ENCODE peak calls at places on chromosome 21, in nine cellular contexts. F is pancreas, T is ovary, V is IMR-90, X is breast epithelium, C is kidney epithelial cell, Z is upper lobe of right lung, E is SK-N-SH, W is NT2/D1. M is an unnamed sample.

GRCh38 chr21:32626633-32627196 is 14.5 kb upstream of the CFAP298 start:
- DNase-seq in F (no peak), T (no peak), V (peak; percentile 82), X (no peak), C (no peak), Z (no peak), E (no peak), W (no peak), M (no peak)

GRCh38 chr21:29436143-29436542 is 137.4 kb downstream of the BACH1 start:
- DNase-seq in F (no peak), T (no peak), V (no peak), X (no peak), C (no peak), Z (no peak), E (no peak), W (no peak), M (no peak)

GRCh38 chr21:30289414-30289813 is at the start of gene KRTAP25-1:
- DNase-seq in F (no peak), T (no peak), V (no peak), X (no peak), C (no peak), Z (no peak), E (no peak), W (no peak), M (no peak)

GRCh38 chr21:28397040-28397439 is 595.6 kb downstream of the LTN1 start:
- DNase-seq in F (no peak), T (no peak), V (no peak), X (no peak), C (no peak), Z (no peak), E (no peak), W (no peak), M (no peak)

GRCh38 chr21:37863842-37864241 is 52.4 kb downstream of the KCNJ6 start:
- DNase-seq in F (no peak), T (no peak), V (peak; percentile 94), X (no peak), C (no peak), Z (no peak), E (no peak), W (no peak), M (no peak)

GRCh38 chr21:27759091-27759659 is 792.3 kb upstream of the ADAMTS5 start:
- DNase-seq in F (peak; percentile 67), T (no peak), V (no peak), X (no peak), C (no peak), Z (peak; percentile 66), E (no peak), W (no peak), M (no peak)

GRCh38 chr21:33350676-33351075 is 25.9 kb downstream of the IFNAR1 start:
- DNase-seq in F (no peak), T (no peak), V (no peak), X (no peak), C (no peak), Z (no peak), E (no peak), W (no peak), M (no peak)

GRCh38 chr21:33395866-33396265 is 7.3 kb upstream of the IFNGR2 start:
- DNase-seq in F (no peak), T (no peak), V (peak; percentile 59), X (no peak), C (no peak), Z (no peak), E (no peak), W (no peak), M (no peak)

GRCh38 chr21:21907271-21907670 is 909.1 kb downstream of the NCAM2 start:
- DNase-seq in F (no peak), T (no peak), V (no peak), X (no peak), C (no peak), Z (no peak), E (no peak), W (no peak), M (no peak)

GRCh38 chr21:17674106-17674505 is 61.4 kb upstream of the BTG3 start:
- DNase-seq in F (no peak), T (no peak), V (no peak), X (no peak), C (no peak), Z (no peak), E (no peak), W (no peak), M (no peak)

GRCh38 chr21:38622827-38623209 is 124.5 kb upstream of the ERG start:
- DNase-seq in F (no peak), T (no peak), V (no peak), X (no peak), C (no peak), Z (no peak), E (no peak), W (no peak), M (no peak)

GRCh38 chr21:14589855-14590563 is 43.9 kb upstream of the SAMSN1 start:
- DNase-seq in F (no peak), T (no peak), V (no peak), X (no peak), C (no peak), Z (no peak), E (no peak), W (no peak), M (no peak)

GRCh38 chr21:32710069-32710784 is 17.6 kb downstream of the SYNJ1 start:
- DNase-seq in F (no peak), T (no peak), V (no peak), X (no peak), C (no peak), Z (no peak), E (no peak), W (no peak), M (no peak)

GRCh38 chr21:14900058-14900457 is 164.7 kb downstream of the NRIP1 start:
- DNase-seq in F (no peak), T (no peak), V (peak; percentile 80), X (no peak), C (no peak), Z (no peak), E (no peak), W (no peak), M (no peak)

GRCh38 chr21:19123053-19123452 is 719.5 kb upstream of the TMPRSS15 start:
- DNase-seq in F (no peak), T (no peak), V (no peak), X (no peak), C (no peak), Z (no peak), E (no peak), W (no peak), M (no peak)

GRCh38 chr21:45017376-45017960 is 56.9 kb upstream of the ADARB1 start:
- DNase-seq in F (no peak), T (no peak), V (peak; percentile 19), X (no peak), C (no peak), Z (peak; percentile 39), E (no peak), W (no peak), M (no peak)

GRCh38 chr21:45018131-45019075 is 56.0 kb upstream of the ADARB1 start:
- DNase-seq in F (peak; percentile 54), T (peak; percentile 42), V (no peak), X (no peak), C (no peak), Z (peak; percentile 65), E (peak; percentile 81), W (no peak), M (no peak)

GRCh38 chr21:45020629-45021427 is 53.6 kb upstream of the ADARB1 start:
- DNase-seq in F (no peak), T (peak; percentile 29), V (no peak), X (peak; percentile 33), C (no peak), Z (peak; percentile 60), E (no peak), W (no peak), M (no peak)

GRCh38 chr21:45019887-45020537 is 54.4 kb upstream of the ADARB1 start:
- DNase-seq in F (peak; percentile 47), T (peak; percentile 29), V (no peak), X (no peak), C (no peak), Z (peak; percentile 61), E (no peak), W (no peak), M (no peak)

GRCh38 chr21:45019076-45019886 is 55.1 kb upstream of the ADARB1 start:
- DNase-seq in F (peak; percentile 61), T (peak; percentile 43), V (no peak), X (no peak), C (no peak), Z (peak; percentile 62), E (peak; percentile 74), W (no peak), M (no peak)
- H3K27me3 ChIP-seq in F (no peaks in the 10 kb centered on the region), T (no peaks in the 10 kb centered on the region), V (no peaks in the 10 kb centered on the region), X (no peaks in the 10 kb centered on the region), C (peaks cover 2% of the 10 kb centered on the region), Z (peaks cover 9% of the 10 kb centered on the region), E (no peaks in the 10 kb centered on the region), W (peaks cover 10% of the 10 kb centered on the region), M (no peaks in the 10 kb centered on the region)

GRCh38 chr21:45999581-46000181 is 18.1 kb downstream of the COL6A1 start:
- DNase-seq in F (no peak), T (peak; percentile 38), V (no peak), X (no peak), C (no peak), Z (no peak), E (no peak), W (no peak), M (no peak)
- H3K27me3 ChIP-seq in F (no peaks in the 10 kb centered on the region), T (no peaks in the 10 kb centered on the region), V (no peaks in the 10 kb centered on the region), X (no peaks in the 10 kb centered on the region), C (no peaks in the 10 kb centered on the region), Z (no peaks in the 10 kb centered on the region), E (no peaks in the 10 kb centered on the region), W (no peaks in the 10 kb centered on the region), M (no peaks in the 10 kb centered on the region)

DNA sequence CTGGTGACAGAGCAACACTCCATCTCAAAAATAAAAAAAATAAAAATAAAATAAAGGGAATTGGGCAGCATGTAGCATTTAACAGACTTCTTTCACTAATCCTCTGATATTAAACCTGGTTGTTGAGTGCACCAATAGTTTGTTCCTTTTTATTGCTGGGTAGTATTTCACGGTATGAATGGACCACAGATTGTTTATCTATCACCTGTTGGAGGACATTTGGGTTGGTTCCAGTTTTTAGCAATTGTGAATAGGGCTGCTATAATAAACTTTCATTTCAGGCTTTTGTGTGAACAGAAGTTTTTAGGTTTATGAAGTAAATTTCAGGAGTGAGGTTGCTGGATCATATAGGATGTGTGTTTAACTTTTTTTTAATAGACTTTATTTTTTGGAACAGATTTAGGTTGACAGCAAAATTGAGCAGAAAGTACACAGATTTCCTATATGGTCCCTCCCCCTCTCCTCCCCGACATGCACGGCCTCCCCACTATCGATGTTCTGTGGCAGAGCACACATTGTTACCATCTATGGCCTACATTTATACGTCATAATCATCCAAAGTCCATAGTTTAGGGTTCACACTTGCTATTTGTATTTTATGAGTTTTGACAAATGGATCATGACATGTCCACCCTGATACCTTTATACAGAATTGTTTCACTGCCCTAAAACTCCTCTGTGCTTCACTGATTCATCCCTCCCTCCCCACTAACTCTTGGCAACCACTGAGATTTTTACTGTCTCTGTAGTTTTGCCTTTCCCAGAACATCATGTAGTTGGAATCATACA is 66.1 kb upstream of the TMPRSS2 start:
- DNase-seq in F (no peak), T (no peak), V (no peak), X (no peak), C (no peak), Z (no peak), E (no peak), W (no peak), M (no peak)
- H3K27me3 ChIP-seq in F (no peaks in the 10 kb centered on the region), T (no peaks in the 10 kb centered on the region), V (no peaks in the 10 kb centered on the region), X (no peaks in the 10 kb centered on the region), C (no peaks in the 10 kb centered on the region), Z (no peaks in the 10 kb centered on the region), E (no peaks in the 10 kb centered on the region), W (no peaks in the 10 kb centered on the region), M (no peaks in the 10 kb centered on the region)

DNA sequence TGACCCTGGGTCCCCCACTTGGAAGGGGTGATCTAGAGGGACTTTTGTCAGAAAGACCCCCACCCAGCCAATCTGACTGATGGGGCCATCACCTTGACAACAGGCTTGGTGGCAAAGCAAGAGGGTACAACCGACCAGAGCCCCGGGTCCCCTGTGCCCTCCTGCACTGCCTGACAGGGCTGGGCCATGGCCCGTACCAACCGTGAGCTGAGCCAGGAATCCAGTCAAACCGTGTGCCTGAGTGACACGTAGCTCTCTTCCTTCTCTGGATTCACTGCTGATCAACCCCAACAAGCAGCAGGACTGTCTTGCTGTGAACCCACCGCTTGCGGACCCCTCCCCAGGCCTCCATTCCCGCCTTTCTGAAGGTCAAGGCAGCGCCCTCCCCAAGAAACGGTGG is 27.0 kb downstream of the PDE9A start:
- DNase-seq in F (no peak), T (no peak), V (no peak), X (no peak), C (no peak), Z (no peak), E (no peak), W (no peak), M (no peak)
- H3K27me3 ChIP-seq in F (no peaks in the 10 kb centered on the region), T (no peaks in the 10 kb centered on the region), V (peaks cover 7% of the 10 kb centered on the region), X (no peaks in the 10 kb centered on the region), C (peaks cover 69% of the 10 kb centered on the region), Z (no peaks in the 10 kb centered on the region), E (no peaks in the 10 kb centered on the region), W (no peaks in the 10 kb centered on the region), M (no peaks in the 10 kb centered on the region)

M was measured in PC-9.